ENCODE peak calls at places on chromosome 20, in ten cellular contexts. N is stomach, Q is sigmoid colon, O is transverse colon, K is GM23338, R is H1, Y is Panc1, Z is upper lobe of left lung, M is SK-N-SH, S is prostate gland. F is an unnamed sample. For H3K27me3, the result is how much of the 10 kb centered on the place peaks cover.

GRCh38 chr20:59525500-59526241 is 78.7 kb upstream of the PHACTR3 start:
- DNase-seq in O (peak), K (peak), Q (no peak), R (no peak), S (peak), M (peak), N (peak), Y (no peak), Z (peak), F (no peak)

GRCh38 chr20:12179692-12180091 is 262.0 kb downstream of the BTBD3 start:
- DNase-seq in M (peak), R (no peak), Z (no peak), S (no peak), Y (no peak), N (no peak), K (no peak), Q (no peak), O (no peak), F (no peak)

GRCh38 chr20:3203315-3204123 is 963 bp downstream of the DDRGK1 start:
- DNase-seq in N (peak), K (peak), O (peak), Q (no peak), R (no peak), Z (peak), S (no peak), M (peak), Y (no peak), F (no peak)

GRCh38 chr20:25525857-25526256 is 59.5 kb downstream of the NINL start:
- DNase-seq in N (no peak), Y (no peak), Z (no peak), O (no peak), S (no peak), K (no peak), M (no peak), R (no peak), Q (no peak), F (no peak)

GRCh38 chr20:44247131-44247571 is at the start of gene GDAP1L1:
- DNase-seq in Y (no peak), Z (no peak), M (peak), Q (no peak), K (peak), N (no peak), R (no peak), S (no peak), O (no peak), F (no peak)

GRCh38 chr20:58647814-58648501 is 3.1 kb upstream of the STX16 start:
- DNase-seq in R (no peak), M (no peak), N (no peak), S (peak), K (no peak), O (no peak), Q (peak), Z (no peak), Y (no peak), F (peak)

GRCh38 chr20:43508604-43509040 is 1.1 kb downstream of the L3MBTL1 start:
- DNase-seq in S (no peak), O (no peak), R (no peak), K (peak), Z (no peak), Q (no peak), Y (no peak), M (peak), N (no peak), F (no peak)

GRCh38 chr20:7470912-7471311 is 469.3 kb downstream of the HAO1 start:
- DNase-seq in Y (no peak), M (no peak), R (no peak), K (peak), N (no peak), O (no peak), Q (no peak), Z (no peak), S (no peak), F (no peak)

GRCh38 chr20:37519508-37520416 is 1.3 kb upstream of the NNAT start:
- DNase-seq in Z (peak), O (peak), Q (peak), K (peak), Y (no peak), M (peak), R (no peak), S (no peak), N (peak), F (no peak)

GRCh38 chr20:1491281-1491840 is at the start of gene SIRPB2:
- DNase-seq in Z (peak), N (no peak), Y (no peak), S (no peak), O (peak), M (no peak), Q (peak), K (no peak), R (no peak), F (no peak)

GRCh38 chr20:22536141-22536828 is 48.1 kb downstream of the FOXA2 start:
- DNase-seq in M (no peak), N (no peak), R (no peak), Q (no peak), Y (no peak), Z (no peak), K (no peak), O (no peak), S (no peak), F (peak)

GRCh38 chr20:56796345-56796744 is 167.2 kb downstream of the TFAP2C start:
- DNase-seq in N (no peak), M (no peak), R (no peak), K (no peak), S (no peak), O (no peak), Q (no peak), Y (no peak), Z (no peak), F (no peak)

GRCh38 chr20:25540273-25540672 is 45.1 kb downstream of the NINL start:
- DNase-seq in K (peak), R (no peak), Z (peak), Y (no peak), Q (no peak), S (no peak), M (no peak), O (no peak), N (no peak), F (no peak)

GRCh38 chr20:6473197-6473596 is 294.3 kb upstream of the BMP2 start:
- DNase-seq in O (no peak), R (no peak), Q (no peak), M (no peak), N (no peak), K (no peak), Y (no peak), Z (no peak), S (no peak), F (no peak)

GRCh38 chr20:31569163-31570020 is 35.7 kb upstream of the ID1 start:
- DNase-seq in Z (peak), K (peak), O (peak), R (no peak), S (no peak), Q (peak), N (peak), M (peak), Y (no peak), F (no peak)

GRCh38 chr20:18506744-18507143 is 996 bp upstream of the SEC23B start:
- DNase-seq in M (no peak), Z (no peak), O (peak), R (no peak), Y (no peak), N (no peak), K (peak), S (no peak), Q (no peak), F (no peak)

GRCh38 chr20:37243076-37243936 is 18.3 kb downstream of the GHRH start:
- DNase-seq in Q (no peak), M (no peak), O (no peak), Z (no peak), N (no peak), S (no peak), K (peak), Y (no peak), R (no peak), F (no peak)

GRCh38 chr20:23103284-23104018 is 17.3 kb upstream of the CD93 start:
- DNase-seq in S (no peak), N (no peak), Q (no peak), Y (no peak), R (no peak), M (no peak), K (no peak), Z (no peak), O (no peak), F (no peak)

GRCh38 chr20:12762725-12763124 is 246.0 kb upstream of the SPTLC3 start:
- DNase-seq in Y (no peak), K (peak), N (no peak), R (no peak), Z (no peak), Q (no peak), M (peak), O (no peak), S (no peak), F (no peak)

GRCh38 chr20:38833857-38834164 is 28.3 kb downstream of the PPP1R16B start:
- DNase-seq in M (no peak), Y (no peak), S (no peak), K (no peak), N (no peak), Z (no peak), O (no peak), R (no peak), Q (no peak), F (no peak)

GRCh38 chr20:64058536-64058935 is 4.5 kb upstream of the TCEA2 start:
- DNase-seq in N (peak), K (no peak), Y (no peak), R (no peak), Z (no peak), Q (no peak), M (no peak), S (no peak), O (no peak), F (no peak)

GRCh38 chr20:59810376-59811187 is 122.9 kb downstream of the SYCP2 start:
- DNase-seq in Q (no peak), Y (no peak), M (peak), O (no peak), K (peak), Z (no peak), R (no peak), N (peak), S (no peak), F (peak)

GRCh38 chr20:37245671-37246237 is 15.9 kb downstream of the GHRH start:
- DNase-seq in N (no peak), Y (no peak), S (no peak), K (peak), Q (no peak), O (no peak), Z (no peak), M (no peak), R (no peak), F (no peak)

GRCh38 chr20:4108495-4109306 is 93.3 kb upstream of the RNF24 start:
- DNase-seq in Z (peak), O (peak), S (peak), R (peak), K (peak), Y (peak), N (peak), Q (peak), M (peak), F (no peak)

GRCh38 chr20:49285813-49286494 is 8.1 kb upstream of the ZNFX1 start:
- DNase-seq in R (no peak), O (no peak), S (no peak), N (no peak), K (no peak), Y (no peak), M (no peak), Z (no peak), Q (no peak), F (no peak)

GRCh38 chr20:58907481-58908137 is 55.1 kb downstream of the GNAS start:
- DNase-seq in Z (peak), Y (peak), S (peak), R (no peak), K (no peak), M (peak), Q (peak), O (peak), N (peak), F (no peak)

GRCh38 chr20:50645253-50646068 is 45.9 kb downstream of the RIPOR3 start:
- DNase-seq in Z (peak), M (no peak), K (peak), N (peak), O (peak), R (peak), Y (peak), Q (peak), S (peak), F (peak)
- TF ChIP-seq POLR2AphosphoS5 in Z (peak), M (peak), K (no peak), N (peak), O (peak), R (peak), Y (peak), Q (peak), S (peak), F (peak)

GRCh38 chr20:62225026-62225425 is 4.9 kb upstream of the HRH3 start:
- DNase-seq in K (no peak), Z (no peak), O (no peak), Y (no peak), R (no peak), Q (no peak), N (no peak), M (no peak), S (no peak), F (no peak)

GRCh38 chr20:62222972-62223371 is 2.9 kb upstream of the HRH3 start:
- DNase-seq in Q (no peak), Y (no peak), Z (no peak), M (no peak), O (no peak), S (no peak), R (no peak), K (no peak), N (no peak), F (no peak)

GRCh38 chr20:62223571-62223970 is 3.5 kb upstream of the HRH3 start:
- DNase-seq in R (no peak), Y (no peak), Z (no peak), Q (no peak), S (no peak), O (no peak), N (no peak), K (no peak), M (no peak), F (no peak)

GRCh38 chr20:62225820-62226635 is 6.0 kb upstream of the HRH3 start:
- DNase-seq in K (no peak), M (no peak), Y (no peak), O (no peak), Q (no peak), Z (no peak), S (no peak), R (no peak), N (no peak), F (no peak)

DNA sequence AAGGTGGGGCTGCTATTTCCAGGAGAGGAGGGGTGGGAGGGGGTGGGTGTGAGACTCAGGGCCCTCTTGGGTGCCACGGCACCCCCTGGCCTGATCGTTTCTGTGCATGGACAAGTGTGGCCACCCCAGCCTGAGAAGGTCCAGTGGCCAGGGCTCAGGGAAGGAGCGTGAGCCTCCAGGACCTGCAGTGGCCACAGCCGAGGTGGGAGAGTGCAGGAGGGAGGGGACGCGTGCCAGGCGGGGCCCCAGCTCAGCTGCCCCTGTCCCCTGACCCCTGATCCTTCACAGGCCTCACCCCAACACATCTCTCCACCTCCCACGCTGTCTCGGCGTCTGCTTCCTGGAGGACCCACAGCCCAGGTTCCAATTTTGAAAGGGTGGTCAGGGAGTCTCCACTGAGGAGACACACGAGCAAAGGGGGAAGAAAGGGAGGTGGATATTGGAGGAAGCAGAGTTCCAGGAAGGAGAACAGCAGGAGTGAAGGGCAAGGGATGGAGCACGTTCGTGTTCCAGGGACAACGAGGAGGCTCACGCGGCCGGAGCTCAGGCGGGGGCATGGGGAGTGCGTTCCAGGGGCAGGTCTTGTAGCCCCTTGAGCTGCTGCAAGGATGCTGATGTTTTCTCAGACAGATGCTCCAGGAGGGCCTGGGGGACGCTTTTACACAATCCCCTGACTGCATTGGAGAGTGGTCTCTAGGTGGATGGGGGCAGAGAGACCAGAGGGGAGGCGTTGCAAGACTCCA is 4.2 kb upstream of the HRH3 start:
- DNase-seq in S (no peak), N (no peak), Q (no peak), Z (no peak), O (no peak), M (no peak), Y (no peak), R (no peak), K (no peak), F (no peak)
- H3K27me3 ChIP-seq in S (under half), N (under half), Q (under half), Z (under half), O (half or more), M (under half), Y (under half), R (under half), K (under half), F (under half)

GRCh38 chr20:41316009-41316408 is 1.5 kb downstream of the ZHX3 start:
- DNase-seq in Z (no peak), K (no peak), Q (no peak), N (no peak), Y (no peak), S (no peak), O (no peak), M (no peak), R (no peak), F (no peak)
- H3K4me3 ChIP-seq in Z (no peak), K (peak), Q (peak), N (peak), Y (peak), S (no peak), O (no peak), M (peak), R (no peak), F (peak)

GRCh38 chr20:35146922-35147574 is at the start of gene EDEM2:
- DNase-seq in N (peak), Q (peak), Z (peak), R (peak), K (peak), M (peak), O (peak), Y (peak), S (peak), F (no peak)

GRCh38 chr20:35146299-35146921 is 726 bp downstream of the EDEM2 start:
- DNase-seq in R (no peak), Y (no peak), M (peak), Z (no peak), Q (no peak), O (no peak), S (no peak), K (peak), N (no peak), F (no peak)

GRCh38 chr20:35156978-35157377 is 9.8 kb upstream of the EDEM2 start:
- DNase-seq in Y (no peak), Z (no peak), M (no peak), R (no peak), Q (no peak), K (no peak), N (no peak), S (no peak), O (no peak), F (no peak)

GRCh38 chr20:35151739-35152138 is 4.6 kb upstream of the EDEM2 start:
- DNase-seq in S (no peak), Z (no peak), O (no peak), K (no peak), Q (no peak), R (no peak), N (no peak), Y (no peak), M (no peak), F (no peak)
- TF ChIP-seq POLR2AphosphoS5 in S (no peak), Z (no peak), O (peak), K (no peak), Q (no peak), R (no peak), N (peak), Y (no peak), M (no peak), F (no peak)

GRCh38 chr20:62482970-62483369 is 7.2 kb upstream of the GATA5 start:
- DNase-seq in O (no peak), Z (no peak), Q (no peak), Y (no peak), R (no peak), N (no peak), M (no peak), S (no peak), K (no peak), F (no peak)

GRCh38 chr20:62483613-62484468 is 8.0 kb upstream of the GATA5 start:
- DNase-seq in Y (no peak), M (no peak), S (no peak), O (no peak), Q (no peak), K (no peak), Z (no peak), R (no peak), N (no peak), F (no peak)

GRCh38 chr20:62480318-62480717 is 4.5 kb upstream of the GATA5 start:
- DNase-seq in S (no peak), K (no peak), M (no peak), O (no peak), Q (no peak), N (no peak), Z (no peak), Y (no peak), R (no peak), F (no peak)

GRCh38 chr20:62482136-62482833 is 6.5 kb upstream of the GATA5 start:
- DNase-seq in Q (no peak), O (no peak), S (no peak), K (no peak), M (no peak), N (peak), R (no peak), Y (no peak), Z (no peak), F (no peak)

DNA sequence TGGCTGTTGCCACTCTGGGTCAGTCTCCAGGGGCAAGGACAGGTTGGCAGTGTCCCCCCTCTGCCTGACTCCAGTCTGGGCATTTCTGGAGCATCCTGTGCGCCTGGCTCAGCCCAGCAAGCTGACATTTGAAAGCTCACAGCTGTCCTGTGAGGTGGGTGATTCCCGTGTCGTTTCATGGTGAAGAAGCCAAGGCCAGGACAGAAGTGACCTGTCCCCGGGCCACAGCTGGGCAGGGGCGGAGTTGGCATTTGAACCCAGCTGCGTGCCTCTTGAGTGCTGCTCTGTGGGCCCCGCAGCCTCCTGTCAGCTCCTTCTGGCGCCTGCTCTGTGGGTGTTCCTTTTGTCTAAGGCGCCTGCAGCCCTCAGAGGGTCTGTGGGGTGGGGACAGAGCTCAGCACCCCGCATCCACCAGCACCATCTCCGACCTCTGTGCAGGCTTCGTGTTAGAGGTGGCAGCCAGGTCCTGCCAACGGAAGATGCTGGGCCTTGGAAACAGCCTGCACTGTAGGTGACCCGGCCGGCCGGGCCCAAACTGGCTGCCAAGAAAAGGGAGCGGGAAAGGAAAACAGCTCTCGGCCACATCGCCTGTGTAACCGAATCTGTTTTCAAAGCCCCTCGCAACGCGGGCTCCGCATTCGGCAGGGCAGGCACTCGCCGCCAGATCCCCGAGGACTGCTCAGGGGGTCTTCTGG is 5.8 kb upstream of the GATA5 start:
- DNase-seq in O (no peak), K (peak), N (peak), Z (no peak), S (no peak), Y (no peak), Q (no peak), M (no peak), R (no peak), F (no peak)
- H3K27me3 ChIP-seq in O (half or more), K (under half), N (under half), Z (under half), S (under half), Y (under half), Q (under half), M (under half), R (under half), F (under half)

GRCh38 chr20:45835230-45836224 is 1.9 kb downstream of the SNX21 start:
- DNase-seq in S (no peak), R (no peak), K (no peak), Y (no peak), Q (peak), O (peak), Z (no peak), N (no peak), M (no peak), F (no peak)
- H3K4me3 ChIP-seq in S (no peak), R (no peak), K (peak), Y (peak), Q (peak), O (no peak), Z (no peak), N (peak), M (peak), F (peak)

F was measured in vagina.